ENCODE peak calls at places on chromosomes 11 and 22, in five cellular contexts. K is gastrocnemius medialis, T is EH, O is coronary artery, E is iPS-NIHi11. X is an unnamed sample.
A peak's percentile ranks its signal among the peaks of the same experiment; 100 is the strongest.

GRCh38 chr11:94729352-94729751 is 38.8 kb upstream of the AMOTL1 start:
- DNase-seq in E (no peak), K (no peak), T (no peak), O (no peak), X (no peak)

GRCh38 chr11:29171350-29171950 is 845.4 kb downstream of the KCNA4 start:
- DNase-seq in T (peak; percentile 67), O (no peak), K (no peak), E (no peak), X (no peak)

GRCh38 chr22:29343313-29343805 is 27.9 kb upstream of the RASL10A start:
- DNase-seq in E (peak; percentile 62), T (peak; percentile 73), K (no peak), O (no peak), X (no peak)

GRCh38 chr11:66281001-66281400 is 3.0 kb downstream of the CNIH2 start:
- DNase-seq in T (peak; percentile 38), O (no peak), E (no peak), K (no peak), X (peak; percentile 34)

GRCh38 chr11:8747173-8747572 is 64.6 kb downstream of the RPL27A start:
- DNase-seq in K (no peak), O (no peak), T (no peak), E (no peak), X (no peak)

GRCh38 chr11:32052218-32052617 is 38.7 kb upstream of the RCN1 start:
- DNase-seq in T (peak; percentile 63), O (peak; percentile 76), K (peak; percentile 15), E (peak; percentile 73), X (peak; percentile 73)

GRCh38 chr22:27866136-27867091 is 52.6 kb downstream of the PITPNB start:
- DNase-seq in K (peak; percentile 63), E (no peak), O (no peak), T (peak; percentile 95), X (no peak)

GRCh38 chr11:128728767-128729587 is 35.1 kb downstream of the FLI1 start:
- DNase-seq in K (no peak), T (no peak), E (no peak), O (no peak), X (no peak)

X was measured in GM23338.